ENCODE peak calls at places on chromosomes 2 and 18, in eight cellular contexts. F, P, D, A, Q, R, Z and B are unnamed samples. For H3K4me1, the result is how much of the 10 kb centered on the place peaks cover.

GRCh38 chr2:141557329-141558098 is 573.3 kb downstream of the LRP1B start:
- DNase-seq in F (peak), P (no peak), D (no peak), A (no peak), Q (no peak), R (no peak), Z (no peak), B (no peak)

GRCh38 chr18:22032392-22032961 is 136.9 kb upstream of the GATA6 start:
- DNase-seq in F (peak), P (no peak), D (no peak), A (no peak), Q (no peak), R (peak), Z (no peak), B (peak)

GRCh38 chr2:99084256-99084655 is 57.3 kb upstream of the C2orf15 start:
- DNase-seq in F (no peak), P (no peak), D (no peak), A (no peak), Q (no peak), R (no peak), Z (no peak), B (no peak)

GRCh38 chr2:486381-486780 is 190.8 kb downstream of the TMEM18 start:
- DNase-seq in F (no peak), P (no peak), D (no peak), A (no peak), Q (no peak), R (no peak), Z (no peak), B (no peak)

GRCh38 chr2:168490015-168490874 is 34.2 kb downstream of the CERS6 start:
- DNase-seq in F (peak), P (no peak), D (peak), A (no peak), Q (no peak), R (no peak), Z (no peak), B (no peak)

GRCh38 chr2:11420190-11420589 is 45.8 kb downstream of the E2F6 start:
- DNase-seq in F (no peak), P (no peak), D (no peak), A (no peak), Q (no peak), R (no peak), Z (no peak), B (no peak)

GRCh38 chr18:12890500-12890899 is 6.5 kb upstream of the PTPN2 start:
- DNase-seq in F (no peak), P (no peak), D (no peak), A (no peak), Q (no peak), R (no peak), Z (no peak), B (no peak)

GRCh38 chr18:44229693-44230108 is 451.0 kb upstream of the SETBP1 start:
- DNase-seq in F (peak), P (peak), D (peak), A (peak), Q (no peak), R (peak), Z (peak), B (peak)

GRCh38 chr18:45755936-45756335 is 32.0 kb downstream of the SLC14A1 start:
- DNase-seq in F (peak), P (no peak), D (peak), A (no peak), Q (no peak), R (no peak), Z (no peak), B (peak)

GRCh38 chr18:57797209-57797651 is 5.9 kb downstream of the ATP8B1 start:
- DNase-seq in F (no peak), P (no peak), D (no peak), A (no peak), Q (no peak), R (peak), Z (no peak), B (no peak)

GRCh38 chr18:57794951-57795728 is 8.0 kb downstream of the ATP8B1 start:
- DNase-seq in F (no peak), P (no peak), D (no peak), A (no peak), Q (no peak), R (peak), Z (no peak), B (no peak)

GRCh38 chr18:57801379-57802165 is 1.5 kb downstream of the ATP8B1 start:
- DNase-seq in F (no peak), P (no peak), D (no peak), A (no peak), Q (peak), R (no peak), Z (no peak), B (peak)

GRCh38 chr18:57802166-57802868 is 798 bp downstream of the ATP8B1 start:
- DNase-seq in F (no peak), P (no peak), D (no peak), A (no peak), Q (peak), R (no peak), Z (no peak), B (no peak)

DNA sequence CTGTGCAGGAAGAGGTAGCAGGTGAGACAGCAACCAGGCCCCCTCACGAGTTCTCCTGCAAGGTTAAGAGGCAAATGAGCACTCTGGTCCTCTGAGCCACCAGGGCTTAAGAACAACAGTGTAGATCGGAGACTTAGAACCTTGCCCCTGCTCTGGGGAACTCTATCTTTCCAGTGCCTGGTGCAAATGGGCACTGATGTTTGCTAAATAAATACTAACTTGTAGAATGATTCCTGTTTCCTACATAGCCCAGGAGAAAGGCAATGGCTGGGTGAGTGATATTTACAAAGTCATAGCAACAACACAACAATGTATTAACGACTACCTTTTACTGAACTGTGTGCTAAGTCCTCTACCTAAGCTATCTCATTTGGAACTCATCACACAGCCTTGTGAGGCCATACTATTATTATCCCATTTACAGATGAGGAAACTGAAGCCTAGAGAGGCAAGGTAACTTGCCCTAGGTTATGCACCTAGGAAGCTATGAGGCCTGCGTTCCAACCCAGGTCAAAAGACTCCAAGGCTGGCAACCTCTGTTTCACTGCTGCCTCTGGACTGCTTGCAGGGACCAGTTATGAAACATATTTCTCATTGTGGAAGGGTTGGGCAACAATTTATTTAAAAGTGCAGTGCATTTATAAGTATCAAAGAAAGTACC is 4.3 kb downstream of the ATP8B1 start:
- DNase-seq in F (no peak), P (no peak), D (no peak), A (no peak), Q (no peak), R (no peak), Z (no peak), B (no peak)
- H3K4me1 ChIP-seq in F (under half), P (under half), D (under half), A (under half), Q (under half), R (half or more), Z (under half), B (under half)

GRCh38 chr2:196262606-196263005 is 91.2 kb upstream of the STK17B start:
- DNase-seq in F (no peak), P (no peak), D (no peak), A (no peak), Q (no peak), R (no peak), Z (no peak), B (no peak)

GRCh38 chr2:196257086-196257485 is 85.7 kb upstream of the STK17B start:
- DNase-seq in F (no peak), P (no peak), D (no peak), A (no peak), Q (no peak), R (no peak), Z (no peak), B (no peak)

GRCh38 chr2:196258407-196258806 is 87.0 kb upstream of the STK17B start:
- DNase-seq in F (no peak), P (no peak), D (no peak), A (no peak), Q (no peak), R (no peak), Z (no peak), B (no peak)

GRCh38 chr2:196260546-196260945 is 89.2 kb upstream of the STK17B start:
- DNase-seq in F (no peak), P (no peak), D (no peak), A (no peak), Q (no peak), R (no peak), Z (no peak), B (no peak)

GRCh38 chr2:196259507-196260481 is 88.4 kb upstream of the STK17B start:
- DNase-seq in F (peak), P (no peak), D (no peak), A (no peak), Q (no peak), R (no peak), Z (no peak), B (peak)
- TF ChIP-seq POLR2A in F (no peak), P (no peak), D (no peak), A (no peak), Q (no peak), R (no peak), Z (no peak), B (no peak)

DNA sequence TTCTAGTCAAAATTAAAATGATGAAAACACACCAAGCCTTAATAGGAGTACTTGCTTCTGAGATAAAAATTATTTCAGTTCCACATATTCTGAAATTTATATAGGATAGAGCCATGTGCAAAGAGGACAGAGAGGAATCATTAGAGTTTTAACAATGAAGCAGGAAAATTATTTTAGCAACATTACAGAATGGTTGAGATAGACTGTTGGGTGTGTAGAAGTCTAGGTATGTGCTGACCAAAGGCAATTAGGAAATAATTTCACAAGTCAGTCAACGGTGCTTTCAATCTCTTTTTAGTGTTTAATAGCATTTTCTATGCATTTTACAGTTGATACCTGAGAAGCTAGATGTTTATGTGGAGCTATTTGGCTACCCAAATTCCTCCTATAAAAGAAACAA is 25.2 kb downstream of the SOS1 start:
- DNase-seq in F (no peak), P (no peak), D (no peak), A (no peak), Q (no peak), R (no peak), Z (no peak), B (no peak)
- H3K4me1 ChIP-seq in F (under half), P (under half), D (half or more), A (under half), Q (under half), R (half or more), Z (under half), B (under half)

GRCh38 chr18:26090130-26091046 is at the start of gene SS18:
- DNase-seq in F (peak), P (peak), D (peak), A (peak), Q (peak), R (peak), Z (peak), B (peak)
- TF ChIP-seq POLR2A in F (peak), P (peak), D (peak), A (peak), Q (peak), R (peak), Z (no peak), B (peak)

GRCh38 chr2:190575263-190575662 is 40.7 kb upstream of the NEMP2 start:
- DNase-seq in F (no peak), P (no peak), D (no peak), A (no peak), Q (no peak), R (no peak), Z (no peak), B (no peak)
- H3K4me1 ChIP-seq in F (under half), P (under half), D (under half), A (under half), Q (under half), R (half or more), Z (half or more), B (under half)

DNA sequence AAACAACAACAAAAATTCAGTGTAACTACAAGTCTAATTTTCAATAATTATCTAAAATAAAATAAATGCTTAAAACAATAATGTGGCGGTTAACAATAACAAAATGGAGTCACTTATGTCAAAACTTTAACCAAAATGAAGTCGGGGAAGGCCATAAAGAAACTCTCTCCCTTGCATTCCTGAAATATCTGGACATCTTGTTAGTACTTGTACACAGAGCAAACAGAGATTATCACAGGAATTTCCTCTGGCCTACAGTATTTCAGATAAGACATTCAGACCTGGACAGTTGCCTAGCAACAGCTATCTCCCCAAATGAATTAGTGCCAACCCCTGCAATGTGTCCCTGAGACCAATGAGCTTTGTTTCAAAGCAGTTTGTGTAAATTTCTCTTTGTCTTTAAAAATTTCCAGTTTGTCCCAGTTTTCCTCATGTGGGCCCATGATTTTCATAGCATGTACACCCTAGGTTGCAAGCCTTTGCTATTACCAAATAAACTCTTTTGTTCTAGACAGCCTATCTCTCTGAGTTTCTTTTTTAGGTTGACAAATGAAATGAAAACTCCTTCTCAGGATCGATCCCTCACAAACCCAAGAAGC is 68.6 kb downstream of the EXOC6B start:
- DNase-seq in F (peak), P (no peak), D (no peak), A (no peak), Q (no peak), R (no peak), Z (no peak), B (peak)
- TF ChIP-seq POLR2A in F (no peak), P (no peak), D (no peak), A (no peak), Q (no peak), R (no peak), Z (no peak), B (no peak)

GRCh38 chr18:76450452-76450851 is 44.6 kb downstream of the ZNF516 start:
- DNase-seq in F (peak), P (no peak), D (peak), A (peak), Q (peak), R (no peak), Z (no peak), B (no peak)
- H3K4me1 ChIP-seq in F (under half), P (under half), D (half or more), A (under half), Q (under half), R (half or more), Z (half or more), B (half or more)

GRCh38 chr2:230713331-230714121 is 884 bp downstream of the CAB39 start:
- DNase-seq in F (no peak), P (no peak), D (peak), A (peak), Q (peak), R (peak), Z (peak), B (peak)
- TF ChIP-seq POLR2A in F (no peak), P (no peak), D (no peak), A (no peak), Q (no peak), R (peak), Z (no peak), B (no peak)

DNA sequence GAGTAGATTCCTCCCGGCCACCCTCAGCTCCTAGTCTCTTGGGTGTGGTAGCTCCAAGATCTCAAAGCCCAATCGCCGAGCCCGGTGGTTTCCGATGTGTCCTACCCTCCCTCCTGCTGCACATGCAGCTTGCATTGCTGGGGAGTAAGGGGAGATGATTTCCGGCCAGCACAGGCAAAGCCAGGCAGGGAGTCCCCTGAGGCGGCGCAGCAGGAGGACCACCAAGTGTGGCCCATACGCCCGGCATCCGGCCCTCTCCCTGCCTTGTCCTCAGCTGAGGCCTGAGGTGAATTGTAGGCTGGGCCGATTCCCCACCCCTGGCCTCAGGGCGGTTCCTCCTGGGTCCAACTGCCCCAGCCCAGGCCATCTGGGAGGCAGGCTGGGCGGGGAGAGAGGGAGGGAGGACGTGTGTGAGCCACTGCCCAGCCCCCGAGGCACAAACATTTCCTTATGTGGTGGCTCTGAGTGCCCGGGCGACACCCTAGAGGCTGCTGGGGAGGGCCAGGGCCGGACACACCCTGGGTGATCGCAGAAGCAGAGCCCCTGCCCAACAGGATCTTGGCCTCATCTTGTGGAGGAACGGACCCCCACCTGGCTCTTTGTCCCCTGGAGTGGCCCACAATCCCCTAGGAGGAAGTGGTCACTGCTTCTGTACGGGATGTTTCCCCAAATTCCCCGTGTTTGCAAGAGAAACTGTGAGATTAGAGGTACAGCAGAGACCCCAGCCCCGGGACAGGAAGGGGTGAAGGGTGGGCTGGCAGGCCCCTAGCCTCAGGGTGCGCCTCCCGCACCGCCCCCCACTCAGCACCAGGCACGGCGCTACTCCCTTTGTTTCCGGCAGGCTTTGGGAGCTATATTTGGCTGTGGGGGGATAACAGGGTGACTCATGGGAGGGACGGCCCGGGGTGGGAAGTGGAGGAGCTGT is 41.9 kb upstream of the PTMA start:
- DNase-seq in F (peak), P (peak), D (peak), A (peak), Q (peak), R (peak), Z (peak), B (peak)
- H3K4me1 ChIP-seq in F (under half), P (under half), D (under half), A (under half), Q (under half), R (half or more), Z (under half), B (under half)